ENCODE peak calls at places on chromosomes 16 and 17, in five cellular contexts. B, M, S, R and N are unnamed samples.

GRCh38 chr17:7250655-7251329 is 742 bp downstream of the CTDNEP1 start:
- DNase-seq in R (peak), B (peak), S (peak), M (no peak), N (no peak)

GRCh38 chr17:7027335-7027734 is 4.5 kb downstream of the BCL6B start:
- DNase-seq in R (no peak), M (no peak), B (no peak), S (no peak), N (no peak)

GRCh38 chr16:89657442-89658220 is at the start of the genes CHMP1A and SPATA33:
- DNase-seq in B (peak), S (peak), M (peak), R (peak), N (peak)

GRCh38 chr16:50067290-50067853 is 1.6 kb downstream of the HEATR3 start:
- DNase-seq in R (peak), S (peak), B (peak), M (no peak), N (no peak)

GRCh38 chr17:72187544-72187943 is 66.7 kb downstream of the SOX9 start:
- DNase-seq in S (peak), B (no peak), R (no peak), M (no peak), N (no peak)

GRCh38 chr17:63751806-63752205 is 10.2 kb upstream of the STRADA start:
- DNase-seq in R (no peak), M (no peak), B (no peak), S (no peak), N (no peak)

GRCh38 chr16:2329532-2329931 is 11.0 kb downstream of the ABCA3 start:
- DNase-seq in M (no peak), B (no peak), R (no peak), S (no peak), N (no peak)

GRCh38 chr17:43018008-43018853 is 4.0 kb downstream of the VAT1 start:
- DNase-seq in R (peak), B (peak), M (no peak), S (peak), N (no peak)

GRCh38 chr16:12876778-12877177 is 24.6 kb upstream of the SHISA9 start:
- DNase-seq in B (no peak), S (no peak), M (no peak), R (no peak), N (no peak)

GRCh38 chr16:62036101-62036806 is at the start of gene CDH8:
- DNase-seq in B (no peak), R (peak), M (peak), S (peak), N (peak)

GRCh38 chr16:48591976-48592375 is 18.0 kb downstream of the N4BP1 start:
- DNase-seq in R (no peak), S (no peak), M (no peak), B (no peak), N (no peak)

GRCh38 chr17:76529224-76529642 is 8.3 kb downstream of the CYGB start:
- DNase-seq in S (no peak), B (no peak), R (no peak), M (no peak), N (no peak)
- TF ChIP-seq CTCF in S (no peak), B (no peak), R (no peak), M (no peak), N (no peak)

DNA sequence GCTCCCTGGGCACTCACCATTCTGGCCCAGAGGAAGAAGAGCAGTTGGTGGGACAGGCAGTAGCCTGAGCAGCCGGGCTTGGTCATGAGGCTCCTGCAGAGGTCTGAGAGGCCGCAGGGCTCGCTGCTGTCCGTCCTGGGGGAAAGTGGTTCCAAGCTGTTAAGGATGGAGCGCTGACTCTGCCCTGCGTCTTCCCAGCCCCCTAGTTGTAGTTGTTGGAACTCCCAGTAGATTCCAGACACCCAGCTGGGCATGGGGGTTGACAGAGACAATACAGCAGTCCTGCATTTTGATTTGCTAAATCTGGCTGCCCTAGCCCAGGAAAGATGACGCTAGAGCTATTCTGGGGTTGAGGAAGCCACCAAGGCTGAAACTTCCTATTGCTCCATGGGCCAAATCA is 7.3 kb downstream of the C16orf89 start:
- DNase-seq in S (peak), B (no peak), R (peak), M (no peak), N (no peak)
- TF ChIP-seq CTCF in S (no peak), B (no peak), R (peak), M (no peak), N (peak)

GRCh38 chr16:67613808-67614207 is 31.1 kb upstream of the CARMIL2 start:
- DNase-seq in B (no peak), M (no peak), S (peak), R (no peak), N (no peak)
- TF ChIP-seq CTCF in B (no peak), M (no peak), S (no peak), R (no peak), N (peak)

GRCh38 chr16:86248325-86248905 is 261.9 kb upstream of the FOXF1 start:
- DNase-seq in R (no peak), M (no peak), B (no peak), S (no peak), N (no peak)

GRCh38 chr16:86249631-86250030 is 260.7 kb upstream of the FOXF1 start:
- DNase-seq in R (no peak), S (no peak), B (no peak), M (no peak), N (no peak)

GRCh38 chr16:86256995-86257394 is 253.3 kb upstream of the FOXF1 start:
- DNase-seq in M (no peak), S (no peak), B (no peak), R (no peak), N (no peak)

GRCh38 chr16:86251682-86252081 is 258.6 kb upstream of the FOXF1 start:
- DNase-seq in S (no peak), R (no peak), M (no peak), B (no peak), N (no peak)

GRCh38 chr16:86252596-86252995 is 257.7 kb upstream of the FOXF1 start:
- DNase-seq in B (peak), M (no peak), R (peak), S (peak), N (no peak)
- TF ChIP-seq CTCF in B (peak), M (no peak), R (peak), S (peak), N (peak)

GRCh38 chr17:82836823-82837357 is 2.9 kb downstream of the ZNF750 start:
- DNase-seq in S (no peak), M (no peak), B (no peak), R (no peak), N (no peak)
- TF ChIP-seq CTCF in S (no peak), M (no peak), B (no peak), R (peak), N (no peak)

GRCh38 chr17:41948747-41949460 is 17.7 kb upstream of the CNP start:
- DNase-seq in B (no peak), M (no peak), R (no peak), S (no peak), N (no peak)

GRCh38 chr17:41943492-41943891 is 13.1 kb downstream of the ODAD4 start:
- DNase-seq in S (no peak), M (no peak), B (no peak), R (no peak), N (no peak)

GRCh38 chr17:41942626-41943025 is 12.2 kb downstream of the ODAD4 start:
- DNase-seq in B (no peak), S (no peak), R (no peak), M (no peak), N (no peak)

GRCh38 chr17:41941158-41941557 is 10.7 kb downstream of the ODAD4 start:
- DNase-seq in R (no peak), B (no peak), S (no peak), M (no peak), N (no peak)

GRCh38 chr17:41944943-41945342 is 14.5 kb downstream of the ODAD4 start:
- DNase-seq in M (no peak), B (no peak), R (no peak), S (no peak), N (no peak)
- TF ChIP-seq CTCF in M (no peak), B (no peak), R (no peak), S (no peak), N (no peak)